ENCODE peak calls at places on chromosomes 2 and 18, in eight cellular contexts. T, O, M, Z, S, C, J and H are unnamed samples.

GRCh38 chr2:218471070-218471469 is 52.1 kb downstream of the VIL1 start:
- DNase-seq in T (no peak), S (no peak), Z (no peak), J (no peak), O (no peak), M (no peak), C (no peak), H (no peak)

GRCh38 chr18:63515279-63515678 is 26.9 kb upstream of the SERPINB12 start:
- DNase-seq in Z (no peak), C (no peak), S (no peak), O (no peak), J (no peak), T (no peak), M (peak), H (no peak)

GRCh38 chr2:33142874-33143273 is 196.1 kb downstream of the LTBP1 start:
- DNase-seq in C (no peak), O (no peak), Z (no peak), S (no peak), M (no peak), T (no peak), J (no peak), H (no peak)

GRCh38 chr18:23811176-23811575 is 121.9 kb downstream of the LAMA3 start:
- DNase-seq in O (no peak), T (no peak), M (no peak), Z (no peak), S (no peak), C (no peak), J (no peak), H (no peak)

GRCh38 chr2:1856922-1857321 is 112.6 kb upstream of the PXDN start:
- DNase-seq in O (no peak), C (no peak), T (no peak), M (no peak), J (no peak), S (no peak), Z (no peak), H (no peak)

GRCh38 chr18:76430636-76431035 is 64.4 kb downstream of the ZNF516 start:
- DNase-seq in Z (no peak), S (no peak), C (no peak), J (no peak), T (no peak), M (no peak), O (no peak), H (no peak)

GRCh38 chr2:230877737-230878598 is 13.2 kb downstream of the ITM2C start:
- DNase-seq in T (peak), J (no peak), C (peak), M (no peak), Z (no peak), S (no peak), O (peak), H (peak)

GRCh38 chr2:128513416-128514283 is 195.0 kb upstream of the HS6ST1 start:
- DNase-seq in O (no peak), C (no peak), J (peak), T (peak), S (no peak), Z (no peak), M (no peak), H (no peak)

GRCh38 chr2:76268928-76269327 is 558.2 kb upstream of the GCFC2 start:
- DNase-seq in J (no peak), Z (no peak), M (no peak), C (no peak), T (no peak), O (no peak), S (no peak), H (no peak)

GRCh38 chr2:152483276-152483996 is 148.5 kb downstream of the FMNL2 start:
- DNase-seq in Z (no peak), M (no peak), J (no peak), O (no peak), S (no peak), T (no peak), C (no peak), H (no peak)

GRCh38 chr2:96899084-96899735 is 29.3 kb upstream of the SEMA4C start:
- DNase-seq in T (no peak), M (no peak), Z (no peak), C (no peak), S (no peak), J (no peak), O (no peak), H (no peak)

GRCh38 chr2:202104286-202104870 is 31.3 kb downstream of the KIAA2012 start:
- DNase-seq in Z (peak), S (no peak), T (no peak), C (peak), J (peak), M (peak), O (peak), H (peak)

GRCh38 chr18:48667276-48668254 is 128.7 kb downstream of the CTIF start:
- DNase-seq in M (peak), S (no peak), T (peak), C (peak), J (no peak), Z (no peak), O (no peak), H (no peak)

GRCh38 chr2:239269959-239270358 is 130.9 kb downstream of the HDAC4 start:
- DNase-seq in O (peak), C (no peak), J (no peak), S (no peak), T (no peak), M (no peak), Z (no peak), H (no peak)

GRCh38 chr2:113848758-113849460 is 41.0 kb upstream of the ACTR3 start:
- DNase-seq in Z (no peak), C (no peak), O (peak), M (no peak), T (no peak), J (no peak), S (no peak), H (peak)

GRCh38 chr2:20487030-20487391 is 40.1 kb downstream of the RHOB start:
- DNase-seq in M (no peak), O (no peak), Z (no peak), S (no peak), T (no peak), C (no peak), J (no peak), H (no peak)

GRCh38 chr18:28903366-28903765 is 726.4 kb upstream of the CDH2 start:
- DNase-seq in C (no peak), O (no peak), J (no peak), T (no peak), S (no peak), Z (no peak), M (no peak), H (no peak)

GRCh38 chr18:45657357-45658335 is 42.4 kb downstream of the SLC14A2 start:
- DNase-seq in S (no peak), Z (no peak), J (no peak), M (no peak), O (peak), C (no peak), T (no peak), H (peak)

GRCh38 chr18:40415224-40415791 is 1539.7 kb upstream of the PIK3C3 start:
- DNase-seq in O (no peak), J (no peak), M (no peak), C (no peak), T (no peak), S (no peak), Z (no peak), H (no peak)

GRCh38 chr2:201779996-201780673 is 598 bp downstream of the ALS2 start:
- DNase-seq in S (no peak), C (no peak), T (no peak), J (no peak), Z (no peak), M (no peak), O (no peak), H (no peak)

GRCh38 chr18:49032189-49032584 is 81.4 kb upstream of the SMAD7 start:
- DNase-seq in O (no peak), T (no peak), Z (no peak), J (no peak), M (no peak), S (no peak), C (no peak), H (no peak)

GRCh38 chr18:58221060-58221725 is 177.2 kb downstream of the NEDD4L start:
- DNase-seq in J (no peak), S (no peak), Z (no peak), T (no peak), O (no peak), C (no peak), M (no peak), H (no peak)

GRCh38 chr2:193467276-193467987 is 1272.7 kb upstream of the TMEFF2 start:
- DNase-seq in T (no peak), Z (no peak), S (no peak), O (no peak), J (no peak), C (no peak), M (no peak), H (no peak)

GRCh38 chr2:24816884-24817283 is 23.7 kb downstream of the CENPO start:
- DNase-seq in J (no peak), Z (no peak), M (no peak), T (no peak), C (no peak), S (no peak), O (no peak), H (no peak)

GRCh38 chr2:203913947-203914346 is 22.6 kb upstream of the ICOS start:
- DNase-seq in S (no peak), O (no peak), J (no peak), T (no peak), Z (no peak), M (no peak), C (no peak), H (no peak)

GRCh38 chr2:187580462-187581124 is 26.4 kb upstream of the TFPI start:
- DNase-seq in T (no peak), O (no peak), Z (no peak), J (no peak), M (peak), S (no peak), C (no peak), H (no peak)

GRCh38 chr2:217922101-217923006 is 80.4 kb downstream of the TNS1 start:
- DNase-seq in Z (no peak), J (no peak), M (peak), T (no peak), O (no peak), C (no peak), S (no peak), H (no peak)

GRCh38 chr2:47354013-47354816 is 48.7 kb upstream of the MSH2 start:
- DNase-seq in O (no peak), S (no peak), M (no peak), J (no peak), T (no peak), C (no peak), Z (no peak), H (no peak)

GRCh38 chr18:30415903-30416302 is 626.6 kb downstream of the DSC3 start:
- DNase-seq in M (no peak), S (no peak), C (no peak), J (no peak), T (no peak), O (no peak), Z (no peak), H (no peak)

GRCh38 chr18:519019-519879 is 18.7 kb upstream of the COLEC12 start:
- DNase-seq in T (no peak), O (no peak), M (no peak), Z (no peak), C (no peak), J (peak), S (no peak), H (peak)

GRCh38 chr18:77254711-77255110 is 5.1 kb downstream of the GALR1 start:
- DNase-seq in M (no peak), C (no peak), O (no peak), S (no peak), T (no peak), Z (no peak), J (no peak), H (no peak)

GRCh38 chr2:46198164-46198883 is 98.9 kb upstream of the EPAS1 start:
- DNase-seq in O (no peak), M (no peak), T (no peak), Z (no peak), S (no peak), C (no peak), J (no peak), H (no peak)